ENCODE peak calls at places on chromosomes 7 and 10, in eight cellular contexts. One of them, this sample, is unnamed.
A peak's percentile ranks its signal among the peaks of the same experiment; 100 is the strongest.

GRCh38 chr10:30553018-30553624 is 76.4 kb downstream of the LYZL2 start:
- DNase-seq in colonic mucosa: no peak
- DNase-seq in stomach: no peak
- DNase-seq in pancreas: no peak
- DNase-seq in cardiac muscle cell: peak; percentile 59
- DNase-seq in A549: no peak
- DNase-seq in kidney: no peak
- DNase-seq in psoas muscle: no peak
- DNase-seq in this sample: no peak

GRCh38 chr10:3661271-3661670 is 123.7 kb downstream of the KLF6 start:
- DNase-seq in colonic mucosa: no peak
- DNase-seq in stomach: no peak
- DNase-seq in pancreas: no peak
- DNase-seq in cardiac muscle cell: no peak
- DNase-seq in A549: no peak
- DNase-seq in kidney: no peak
- DNase-seq in psoas muscle: no peak
- DNase-seq in this sample: no peak

GRCh38 chr7:25754333-25754732 is 397.7 kb upstream of the NFE2L3 start:
- DNase-seq in colonic mucosa: no peak
- DNase-seq in stomach: no peak
- DNase-seq in pancreas: no peak
- DNase-seq in cardiac muscle cell: no peak
- DNase-seq in A549: no peak
- DNase-seq in kidney: no peak
- DNase-seq in psoas muscle: peak; percentile 84
- DNase-seq in this sample: no peak

GRCh38 chr10:14949291-14949690 is 4.6 kb downstream of the DCLRE1C start:
- DNase-seq in colonic mucosa: no peak
- DNase-seq in stomach: no peak
- DNase-seq in pancreas: no peak
- DNase-seq in cardiac muscle cell: peak; percentile 24
- DNase-seq in A549: no peak
- DNase-seq in kidney: no peak
- DNase-seq in psoas muscle: no peak
- DNase-seq in this sample: no peak

GRCh38 chr10:31318854-31319601 is at the start of gene ZEB1:
- DNase-seq in colonic mucosa: peak; percentile 88
- DNase-seq in stomach: peak; percentile 85
- DNase-seq in pancreas: peak; percentile 93
- DNase-seq in cardiac muscle cell: peak; percentile 95
- DNase-seq in A549: peak; percentile 67
- DNase-seq in kidney: peak; percentile 93
- DNase-seq in psoas muscle: peak; percentile 91
- DNase-seq in this sample: peak; percentile 94

GRCh38 chr10:124458473-124458872 is 3.1 kb upstream of the LHPP start:
- DNase-seq in colonic mucosa: no peak
- DNase-seq in stomach: no peak
- DNase-seq in pancreas: no peak
- DNase-seq in cardiac muscle cell: no peak
- DNase-seq in A549: no peak
- DNase-seq in kidney: no peak
- DNase-seq in psoas muscle: no peak
- DNase-seq in this sample: no peak

GRCh38 chr10:27844223-27844622 is 98.6 kb upstream of the MKX start:
- DNase-seq in colonic mucosa: no peak
- DNase-seq in stomach: no peak
- DNase-seq in pancreas: no peak
- DNase-seq in cardiac muscle cell: no peak
- DNase-seq in A549: no peak
- DNase-seq in kidney: no peak
- DNase-seq in psoas muscle: no peak
- DNase-seq in this sample: no peak

GRCh38 chr10:58638406-58638805 is 125.7 kb downstream of the BICC1 start:
- DNase-seq in colonic mucosa: no peak
- DNase-seq in stomach: no peak
- DNase-seq in pancreas: no peak
- DNase-seq in cardiac muscle cell: peak; percentile 50
- DNase-seq in A549: peak; percentile 36
- DNase-seq in kidney: no peak
- DNase-seq in psoas muscle: no peak
- DNase-seq in this sample: no peak

GRCh38 chr7:31642681-31643115 is 44.3 kb upstream of the PPP1R17 start:
- DNase-seq in colonic mucosa: no peak
- DNase-seq in stomach: no peak
- DNase-seq in pancreas: no peak
- DNase-seq in cardiac muscle cell: no peak
- DNase-seq in A549: no peak
- DNase-seq in kidney: no peak
- DNase-seq in psoas muscle: no peak
- DNase-seq in this sample: no peak

GRCh38 chr10:20623561-20623960 is 273.6 kb downstream of the NEBL start:
- DNase-seq in colonic mucosa: no peak
- DNase-seq in stomach: no peak
- DNase-seq in pancreas: no peak
- DNase-seq in cardiac muscle cell: no peak
- DNase-seq in A549: no peak
- DNase-seq in kidney: no peak
- DNase-seq in psoas muscle: no peak
- DNase-seq in this sample: no peak

GRCh38 chr10:88979153-88979562 is 11.4 kb upstream of the FAS start:
- DNase-seq in colonic mucosa: no peak
- DNase-seq in stomach: no peak
- DNase-seq in pancreas: no peak
- DNase-seq in cardiac muscle cell: peak; percentile 94
- DNase-seq in A549: no peak
- DNase-seq in kidney: no peak
- DNase-seq in psoas muscle: peak; percentile 61
- DNase-seq in this sample: no peak

GRCh38 chr10:103621778-103622115 is 128.2 kb downstream of the NEURL1 start:
- DNase-seq in colonic mucosa: no peak
- DNase-seq in stomach: no peak
- DNase-seq in pancreas: no peak
- DNase-seq in cardiac muscle cell: no peak
- DNase-seq in A549: no peak
- DNase-seq in kidney: no peak
- DNase-seq in psoas muscle: no peak
- DNase-seq in this sample: no peak

GRCh38 chr7:100396421-100396982 is 23.2 kb downstream of the PILRA start:
- DNase-seq in colonic mucosa: no peak
- DNase-seq in stomach: no peak
- DNase-seq in pancreas: no peak
- DNase-seq in cardiac muscle cell: no peak
- DNase-seq in A549: no peak
- DNase-seq in kidney: no peak
- DNase-seq in psoas muscle: no peak
- DNase-seq in this sample: no peak

GRCh38 chr7:158263110-158263963 is 324.3 kb downstream of the PTPRN2 start:
- DNase-seq in colonic mucosa: no peak
- DNase-seq in stomach: no peak
- DNase-seq in pancreas: no peak
- DNase-seq in cardiac muscle cell: no peak
- DNase-seq in A549: no peak
- DNase-seq in kidney: no peak
- DNase-seq in psoas muscle: peak; percentile 35
- DNase-seq in this sample: no peak

GRCh38 chr10:73407495-73407894 is 6.4 kb downstream of the ANXA7 start:
- DNase-seq in colonic mucosa: no peak
- DNase-seq in stomach: no peak
- DNase-seq in pancreas: no peak
- DNase-seq in cardiac muscle cell: no peak
- DNase-seq in A549: no peak
- DNase-seq in kidney: no peak
- DNase-seq in psoas muscle: no peak
- DNase-seq in this sample: no peak

GRCh38 chr7:157528785-157529341 is 192.1 kb downstream of the DNAJB6 start:
- DNase-seq in colonic mucosa: no peak
- DNase-seq in stomach: peak; percentile 15
- DNase-seq in pancreas: no peak
- DNase-seq in cardiac muscle cell: no peak
- DNase-seq in A549: no peak
- DNase-seq in kidney: peak; percentile 46
- DNase-seq in psoas muscle: peak; percentile 36
- DNase-seq in this sample: no peak

GRCh38 chr7:27194641-27195379 is 5.1 kb downstream of the HOXA13 start:
- DNase-seq in colonic mucosa: peak; percentile 53
- DNase-seq in stomach: no peak
- DNase-seq in pancreas: no peak
- DNase-seq in cardiac muscle cell: no peak
- DNase-seq in A549: no peak
- DNase-seq in kidney: no peak
- DNase-seq in psoas muscle: no peak
- DNase-seq in this sample: no peak

GRCh38 chr7:27191716-27192545 is 6.9 kb upstream of the HOXA11 start:
- DNase-seq in colonic mucosa: peak; percentile 70
- DNase-seq in stomach: peak; percentile 24
- DNase-seq in pancreas: peak; percentile 13
- DNase-seq in cardiac muscle cell: no peak
- DNase-seq in A549: no peak
- DNase-seq in kidney: peak; percentile 72
- DNase-seq in psoas muscle: peak; percentile 56
- DNase-seq in this sample: no peak

GRCh38 chr7:27193335-27194001 is 6.4 kb downstream of the HOXA13 start:
- DNase-seq in colonic mucosa: peak; percentile 48
- DNase-seq in stomach: no peak
- DNase-seq in pancreas: peak; percentile 13
- DNase-seq in cardiac muscle cell: no peak
- DNase-seq in A549: no peak
- DNase-seq in kidney: peak; percentile 44
- DNase-seq in psoas muscle: peak; percentile 19
- DNase-seq in this sample: peak; percentile 88

GRCh38 chr7:27192546-27193334 is 7.2 kb downstream of the HOXA13 start:
- DNase-seq in colonic mucosa: peak; percentile 55
- DNase-seq in stomach: no peak
- DNase-seq in pancreas: peak; percentile 16
- DNase-seq in cardiac muscle cell: no peak
- DNase-seq in A549: no peak
- DNase-seq in kidney: peak; percentile 69
- DNase-seq in psoas muscle: peak; percentile 51
- DNase-seq in this sample: no peak

DNA sequence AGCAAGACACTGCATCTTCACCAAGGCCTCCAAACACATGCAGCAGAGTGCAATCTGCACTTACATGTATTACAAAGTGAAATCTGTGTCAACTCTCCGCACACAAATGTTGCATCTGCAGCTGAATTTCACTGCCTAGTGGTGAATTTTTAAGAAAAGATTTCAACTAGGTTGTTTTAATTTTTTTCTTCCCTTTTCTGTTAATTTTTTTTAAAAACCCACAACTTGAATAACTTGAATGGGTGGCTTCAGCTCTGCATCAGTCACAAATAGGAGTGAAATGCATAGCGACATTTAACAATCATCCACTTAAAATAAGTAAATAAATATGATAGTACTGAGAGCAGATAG is 5.9 kb downstream of the HOXA13 start:
- DNase-seq in colonic mucosa: no peak
- DNase-seq in stomach: no peak
- DNase-seq in pancreas: no peak
- DNase-seq in cardiac muscle cell: no peak
- DNase-seq in A549: no peak
- DNase-seq in kidney: no peak
- DNase-seq in psoas muscle: no peak
- DNase-seq in this sample: no peak
- H3K4me1 ChIP-seq in colonic mucosa: peaks cover 6% of the 10 kb centered on the region
- H3K4me1 ChIP-seq in stomach: peaks cover 33% of the 10 kb centered on the region
- H3K4me1 ChIP-seq in pancreas: no peaks in the 10 kb centered on the region
- H3K4me1 ChIP-seq in cardiac muscle cell: no peaks in the 10 kb centered on the region
- H3K4me1 ChIP-seq in A549: peaks cover 9% of the 10 kb centered on the region
- H3K4me1 ChIP-seq in kidney: no peaks in the 10 kb centered on the region
- H3K4me1 ChIP-seq in psoas muscle: peaks cover 8% of the 10 kb centered on the region
- H3K4me1 ChIP-seq in this sample: peaks cover 38% of the 10 kb centered on the region

DNA sequence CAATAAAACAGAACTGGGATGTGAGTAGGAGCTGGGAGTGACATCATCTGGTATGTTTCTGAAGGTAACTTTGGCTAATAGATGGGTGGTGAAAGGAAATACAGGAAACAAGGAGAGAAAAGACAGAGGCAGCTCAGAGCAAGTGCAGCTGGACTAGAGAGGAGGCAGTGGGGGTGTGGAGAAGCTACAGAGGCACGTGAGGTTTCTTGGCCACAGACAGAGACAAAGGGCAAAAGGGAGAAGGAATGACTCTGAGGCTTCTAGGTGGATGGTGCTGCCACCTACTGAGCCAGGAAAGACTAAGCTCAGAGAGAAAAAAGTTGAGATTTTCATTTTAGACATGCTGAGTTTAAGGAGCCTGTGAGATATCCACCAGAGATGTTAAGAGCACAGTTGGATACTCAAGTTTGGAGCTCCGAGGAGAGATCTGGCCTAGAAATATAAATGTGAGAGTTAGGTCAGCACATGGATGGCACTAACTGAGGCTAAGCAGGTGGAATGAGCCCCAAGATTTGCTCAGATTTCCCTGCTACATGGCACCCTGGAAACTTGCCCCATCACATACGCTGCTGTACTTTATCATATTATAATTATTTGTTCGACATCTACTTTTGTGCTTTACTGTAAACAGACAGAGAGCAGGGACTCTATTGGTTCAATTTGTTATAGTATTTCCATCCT is 293.0 kb upstream of the IMMP2L start:
- DNase-seq in colonic mucosa: peak; percentile 69
- DNase-seq in stomach: peak; percentile 27
- DNase-seq in pancreas: no peak
- DNase-seq in cardiac muscle cell: peak; percentile 86
- DNase-seq in A549: peak; percentile 23
- DNase-seq in kidney: no peak
- DNase-seq in psoas muscle: no peak
- DNase-seq in this sample: no peak
- TF ChIP-seq CTCF in colonic mucosa: peak; percentile 22
- TF ChIP-seq CTCF in stomach: no peak
- TF ChIP-seq CTCF in pancreas: no peak
- TF ChIP-seq CTCF in cardiac muscle cell: peak; percentile 76
- TF ChIP-seq CTCF in A549: peak; percentile 64
- TF ChIP-seq CTCF in kidney: peak; percentile 50
- TF ChIP-seq CTCF in psoas muscle: peak; percentile 18
- TF ChIP-seq CTCF in this sample: no peak

DNA sequence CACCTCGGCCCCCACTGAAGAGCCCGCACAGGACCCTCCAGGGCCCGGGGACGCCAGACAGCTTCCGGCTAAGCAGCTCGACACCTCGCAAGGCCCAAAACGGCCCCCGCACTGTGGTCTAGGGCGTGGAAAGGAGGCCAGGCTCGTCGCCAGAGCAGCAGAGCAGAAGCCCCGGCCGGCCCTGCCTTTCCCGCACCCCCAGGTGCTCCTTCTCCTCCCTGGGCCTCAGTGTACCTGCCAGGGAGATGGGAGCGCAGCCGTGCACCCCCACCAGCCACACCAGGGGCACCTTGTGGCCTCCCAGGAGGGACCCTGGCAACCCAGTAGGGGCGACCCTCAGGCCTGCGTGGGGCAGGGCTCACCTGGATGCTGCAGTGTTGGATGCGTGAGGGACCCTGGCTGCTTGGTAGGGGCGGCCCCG is 9.6 kb downstream of the PDGFA start:
- DNase-seq in colonic mucosa: no peak
- DNase-seq in stomach: no peak
- DNase-seq in pancreas: no peak
- DNase-seq in cardiac muscle cell: no peak
- DNase-seq in A549: no peak
- DNase-seq in kidney: peak; percentile 71
- DNase-seq in psoas muscle: peak; percentile 54
- DNase-seq in this sample: no peak
- H3K4me1 ChIP-seq in colonic mucosa: peaks cover 20% of the 10 kb centered on the region
- H3K4me1 ChIP-seq in stomach: peaks cover 62% of the 10 kb centered on the region
- H3K4me1 ChIP-seq in pancreas: peaks cover 16% of the 10 kb centered on the region
- H3K4me1 ChIP-seq in cardiac muscle cell: peaks cover under 1% of the 10 kb centered on the region
- H3K4me1 ChIP-seq in A549: peaks cover 13% of the 10 kb centered on the region
- H3K4me1 ChIP-seq in kidney: peaks cover 10% of the 10 kb centered on the region
- H3K4me1 ChIP-seq in psoas muscle: peaks cover 23% of the 10 kb centered on the region
- H3K4me1 ChIP-seq in this sample: peaks cover 26% of the 10 kb centered on the region

GRCh38 chr7:42471573-42472174 is 234.7 kb upstream of the GLI3 start:
- DNase-seq in colonic mucosa: no peak
- DNase-seq in stomach: no peak
- DNase-seq in pancreas: no peak
- DNase-seq in cardiac muscle cell: no peak
- DNase-seq in A549: no peak
- DNase-seq in kidney: no peak
- DNase-seq in psoas muscle: no peak
- DNase-seq in this sample: no peak
- TF ChIP-seq CTCF in colonic mucosa: no peak
- TF ChIP-seq CTCF in stomach: no peak
- TF ChIP-seq CTCF in pancreas: no peak
- TF ChIP-seq CTCF in cardiac muscle cell: no peak
- TF ChIP-seq CTCF in A549: no peak
- TF ChIP-seq CTCF in kidney: no peak
- TF ChIP-seq CTCF in psoas muscle: no peak
- TF ChIP-seq CTCF in this sample: no peak

This sample was measured in vagina.